ENCODE peak calls at places on chromosomes 2 and 18, in four cellular contexts. D is 8988T, C is mammary epithelial cell, Q is cardiac fibroblast. Z is an unnamed sample.

GRCh38 chr18:2889761-2890192 is 43.0 kb downstream of the EMILIN2 start:
- DNase-seq in Q (peak; percentile 40), C (peak; percentile 43), D (no peak), Z (no peak)

GRCh38 chr2:135258193-135258592 is 206.1 kb downstream of the RAB3GAP1 start:
- DNase-seq in C (peak; percentile 6), Q (peak; percentile 22), D (no peak), Z (no peak)

GRCh38 chr2:189661957-189662321 is 680 bp downstream of the ASNSD1 start:
- DNase-seq in D (no peak), C (no peak), Q (no peak), Z (no peak)

GRCh38 chr2:200188851-200189250 is 117.6 kb upstream of the SPATS2L start:
- DNase-seq in Q (no peak), C (peak; percentile 26), D (no peak), Z (no peak)

GRCh38 chr2:19504400-19505198 is 146.2 kb upstream of the OSR1 start:
- DNase-seq in C (peak; percentile 33), Q (no peak), D (no peak), Z (no peak)

GRCh38 chr2:241491549-241492173 is 16.7 kb downstream of the STK25 start:
- DNase-seq in C (no peak), D (no peak), Q (no peak), Z (no peak)

GRCh38 chr2:182103531-182103930 is 117.9 kb downstream of the PPP1R1C start:
- DNase-seq in Q (no peak), C (peak; percentile 8), D (no peak), Z (no peak)

GRCh38 chr2:196939381-196939780 is 12.9 kb upstream of the PGAP1 start:
- DNase-seq in C (peak; percentile 67), D (no peak), Q (peak; percentile 56), Z (peak; percentile 19)

GRCh38 chr18:35028556-35028955 is 12.7 kb upstream of the MAPRE2 start:
- DNase-seq in C (no peak), D (no peak), Q (peak; percentile 42), Z (no peak)

GRCh38 chr2:53253244-53253643 is 514.4 kb upstream of the CHAC2 start:
- DNase-seq in D (no peak), C (no peak), Q (no peak), Z (no peak)

GRCh38 chr2:85648619-85649018 is 19.4 kb downstream of the SFTPB start:
- DNase-seq in C (no peak), D (peak; percentile 46), Q (peak; percentile 74), Z (peak; percentile 78)

GRCh38 chr18:5890606-5891360 is 4.5 kb downstream of the TMEM200C start:
- DNase-seq in C (no peak), Q (no peak), D (no peak), Z (no peak)

GRCh38 chr2:188628989-188629889 is 337.6 kb downstream of the GULP1 start:
- DNase-seq in D (no peak), Q (peak; percentile 60), C (peak; percentile 68), Z (peak; percentile 73)

GRCh38 chr2:64276417-64277095 is 132.3 kb upstream of the PELI1 start:
- DNase-seq in D (peak; percentile 38), Q (peak; percentile 63), C (peak; percentile 35), Z (peak; percentile 49)

GRCh38 chr2:119712571-119712970 is 33.6 kb downstream of the TMEM177 start:
- DNase-seq in Q (no peak), C (no peak), D (no peak), Z (no peak)

GRCh38 chr2:158060862-158061435 is 40.7 kb upstream of the UPP2 start:
- DNase-seq in D (no peak), Q (peak; percentile 16), C (no peak), Z (peak; percentile 11)

GRCh38 chr2:75222527-75222926 is 23.2 kb upstream of the TACR1 start:
- DNase-seq in Q (no peak), D (no peak), C (no peak), Z (no peak)

GRCh38 chr2:226477221-226478120 is 322.1 kb downstream of the IRS1 start:
- DNase-seq in Q (peak; percentile 12), D (no peak), C (no peak), Z (no peak)

GRCh38 chr2:42359304-42359749 is 1.7 kb downstream of the COX7A2L start:
- DNase-seq in Q (peak; percentile 17), C (peak; percentile 26), D (no peak), Z (no peak)

GRCh38 chr2:127096718-127097470 is 10.1 kb downstream of the BIN1 start:
- DNase-seq in Q (no peak), D (no peak), C (no peak), Z (no peak)

GRCh38 chr18:23627325-23627724 is 35.4 kb downstream of the ANKRD29 start:
- DNase-seq in C (peak; percentile 76), D (no peak), Q (peak; percentile 87), Z (peak; percentile 13)

GRCh38 chr2:238728322-238729260 is 119.3 kb upstream of the TWIST2 start:
- DNase-seq in Q (peak; percentile 75), D (no peak), C (peak; percentile 39), Z (peak; percentile 84)

GRCh38 chr2:235270951-235271350 is 222.9 kb upstream of the AGAP1 start:
- DNase-seq in C (peak; percentile 83), D (no peak), Q (peak; percentile 82), Z (peak; percentile 45)

GRCh38 chr2:107585851-107586250 is 240.8 kb upstream of the RGPD4 start:
- DNase-seq in C (peak; percentile 23), Q (peak; percentile 71), D (no peak), Z (no peak)

GRCh38 chr2:108621689-108622681 is 87.7 kb downstream of the LIMS1 start:
- DNase-seq in Q (no peak), D (no peak), C (no peak), Z (no peak)

GRCh38 chr18:59640721-59641120 is 56.5 kb downstream of the CCBE1 start:
- DNase-seq in D (no peak), Q (no peak), C (no peak), Z (no peak)

GRCh38 chr18:65091737-65092329 is 659.0 kb upstream of the CDH7 start:
- DNase-seq in D (no peak), Q (peak; percentile 27), C (no peak), Z (no peak)

GRCh38 chr2:97730245-97730644 is 16.9 kb downstream of the ZAP70 start:
- DNase-seq in D (no peak), C (peak; percentile 96), Q (peak; percentile 79), Z (no peak)

GRCh38 chr2:29749843-29750242 is 171.5 kb downstream of the ALK start:
- DNase-seq in C (no peak), D (no peak), Q (peak; percentile 66), Z (no peak)